ENCODE peak calls at places on chromosome 13, in eight cellular contexts. O, T, D, X, V, C, J and G are unnamed samples.

GRCh38 chr13:75635101-75635620 is 969 bp upstream of the LMO7 start:
- DNase-seq in O (no peak), T (no peak), D (no peak), X (no peak), V (no peak), C (no peak), J (peak), G (no peak)

GRCh38 chr13:60013166-60013565 is 150.6 kb downstream of the DIAPH3 start:
- DNase-seq in O (no peak), T (no peak), D (no peak), X (no peak), V (no peak), C (no peak), J (no peak), G (no peak)

GRCh38 chr13:98189841-98190505 is 12.9 kb upstream of the RNF113B start:
- DNase-seq in O (no peak), T (no peak), D (peak), X (no peak), V (peak), C (no peak), J (no peak), G (peak)

GRCh38 chr13:99256709-99257108 is 1.5 kb downstream of the GPR18 start:
- DNase-seq in O (no peak), T (no peak), D (no peak), X (no peak), V (no peak), C (no peak), J (no peak), G (no peak)

GRCh38 chr13:39364797-39365468 is 238.1 kb downstream of the LHFPL6 start:
- DNase-seq in O (no peak), T (no peak), D (no peak), X (no peak), V (peak), C (no peak), J (peak), G (no peak)

GRCh38 chr13:49113526-49114286 is 106.4 kb upstream of the MLNR start:
- DNase-seq in O (no peak), T (no peak), D (no peak), X (no peak), V (no peak), C (no peak), J (no peak), G (no peak)

GRCh38 chr13:24627864-24628418 is 52.3 kb upstream of the ATP12A start:
- DNase-seq in O (no peak), T (no peak), D (no peak), X (no peak), V (no peak), C (no peak), J (no peak), G (no peak)

GRCh38 chr13:40386586-40386985 is 279.9 kb downstream of the FOXO1 start:
- DNase-seq in O (no peak), T (no peak), D (no peak), X (no peak), V (no peak), C (no peak), J (no peak), G (no peak)

GRCh38 chr13:62684359-62684758 is 1268.7 kb upstream of the PCDH20 start:
- DNase-seq in O (no peak), T (no peak), D (peak), X (no peak), V (no peak), C (no peak), J (no peak), G (no peak)

GRCh38 chr13:28059214-28059613 is 41.2 kb downstream of the FLT3 start:
- DNase-seq in O (no peak), T (peak), D (peak), X (peak), V (no peak), C (peak), J (peak), G (peak)

GRCh38 chr13:47945738-47946137 is 55.3 kb downstream of the SUCLA2 start:
- DNase-seq in O (no peak), T (no peak), D (no peak), X (no peak), V (no peak), C (no peak), J (no peak), G (no peak)

GRCh38 chr13:94112731-94113130 is 366.8 kb downstream of the DCT start:
- DNase-seq in O (no peak), T (no peak), D (no peak), X (no peak), V (no peak), C (no peak), J (no peak), G (no peak)

GRCh38 chr13:63501702-63502101 is 2086.1 kb upstream of the PCDH20 start:
- DNase-seq in O (no peak), T (no peak), D (no peak), X (no peak), V (no peak), C (no peak), J (no peak), G (no peak)

GRCh38 chr13:40376296-40376849 is 290.1 kb downstream of the FOXO1 start:
- DNase-seq in O (no peak), T (no peak), D (no peak), X (no peak), V (no peak), C (no peak), J (no peak), G (no peak)

GRCh38 chr13:101965096-101965495 is 436.8 kb downstream of the FGF14 start:
- DNase-seq in O (no peak), T (no peak), D (no peak), X (no peak), V (no peak), C (no peak), J (no peak), G (no peak)

GRCh38 chr13:97116754-97117153 is 105.4 kb upstream of the MBNL2 start:
- DNase-seq in O (no peak), T (no peak), D (peak), X (no peak), V (peak), C (no peak), J (no peak), G (no peak)

GRCh38 chr13:30337061-30337601 is 29.8 kb upstream of the KATNAL1 start:
- DNase-seq in O (no peak), T (no peak), D (no peak), X (no peak), V (no peak), C (peak), J (no peak), G (no peak)

GRCh38 chr13:28283600-28283999 is 145.3 kb downstream of the PAN3 start:
- DNase-seq in O (no peak), T (no peak), D (no peak), X (no peak), V (no peak), C (no peak), J (no peak), G (no peak)

GRCh38 chr13:83219832-83220231 is 662.4 kb downstream of the SLITRK1 start:
- DNase-seq in O (no peak), T (no peak), D (no peak), X (no peak), V (no peak), C (no peak), J (no peak), G (no peak)

GRCh38 chr13:76189882-76190519 is 553.9 kb downstream of the LMO7 start:
- DNase-seq in O (no peak), T (no peak), D (no peak), X (no peak), V (no peak), C (no peak), J (no peak), G (peak)

GRCh38 chr13:110809871-110810486 is 96.5 kb downstream of the ING1 start:
- DNase-seq in O (no peak), T (no peak), D (no peak), X (no peak), V (no peak), C (no peak), J (no peak), G (no peak)

GRCh38 chr13:30569901-30570576 is 47.7 kb upstream of the USPL1 start:
- DNase-seq in O (no peak), T (no peak), D (no peak), X (no peak), V (no peak), C (peak), J (no peak), G (no peak)

GRCh38 chr13:42821437-42821836 is 40.1 kb downstream of the FAM216B start:
- DNase-seq in O (no peak), T (no peak), D (no peak), X (no peak), V (no peak), C (no peak), J (no peak), G (no peak)

GRCh38 chr13:22064854-22065646 is 394.2 kb downstream of the FGF9 start:
- DNase-seq in O (no peak), T (no peak), D (no peak), X (no peak), V (no peak), C (no peak), J (no peak), G (no peak)